ENCODE peak calls at places on chromosomes 11 and 22, in eight cellular contexts. One of them, this sample, is unnamed.

GRCh38 chr22:43079742-43080141 is 9.4 kb downstream of the TTLL1 start:
- DNase-seq in stimulated activated CD8-positive, alpha-beta memory T cell treated with anti-CD3 and anti-CD28 coated beads, Interleukin-15, amount 100 ng/mL, for 4 hours: no peak
- DNase-seq in GDM1: no peak
- DNase-seq in psoas muscle: no peak
- DNase-seq in HEK293T: no peak
- DNase-seq in SW 1271: no peak
- DNase-seq in NCI-H510A treated with DMSO at 0.1 percent for 48 hours: no peak
- DNase-seq in A549: no peak
- DNase-seq in this sample: no peak

GRCh38 chr22:21666786-21667185 is 974 bp downstream of the PPIL2 start:
- DNase-seq in A549: no peak
- DNase-seq in SW 1271: no peak
- DNase-seq in stimulated activated CD8-positive, alpha-beta memory T cell treated with anti-CD3 and anti-CD28 coated beads, Interleukin-15, amount 100 ng/mL, for 4 hours: no peak
- DNase-seq in NCI-H510A treated with DMSO at 0.1 percent for 48 hours: peak; percentile 8
- DNase-seq in psoas muscle: no peak
- DNase-seq in GDM1: no peak
- DNase-seq in HEK293T: no peak
- DNase-seq in this sample: no peak

GRCh38 chr11:3841426-3842304 is 906 bp upstream of the RHOG start:
- DNase-seq in stimulated activated CD8-positive, alpha-beta memory T cell treated with anti-CD3 and anti-CD28 coated beads, Interleukin-15, amount 100 ng/mL, for 4 hours: no peak
- DNase-seq in HEK293T: peak; percentile 78
- DNase-seq in GDM1: peak; percentile 85
- DNase-seq in A549: peak; percentile 80
- DNase-seq in NCI-H510A treated with DMSO at 0.1 percent for 48 hours: peak; percentile 66
- DNase-seq in SW 1271: peak; percentile 83
- DNase-seq in psoas muscle: peak; percentile 86
- DNase-seq in this sample: peak; percentile 68

GRCh38 chr11:43579171-43579918 is 101.2 kb upstream of the HSD17B12 start:
- DNase-seq in SW 1271: peak; percentile 57
- DNase-seq in GDM1: no peak
- DNase-seq in HEK293T: peak; percentile 66
- DNase-seq in stimulated activated CD8-positive, alpha-beta memory T cell treated with anti-CD3 and anti-CD28 coated beads, Interleukin-15, amount 100 ng/mL, for 4 hours: peak; percentile 9
- DNase-seq in A549: peak; percentile 69
- DNase-seq in psoas muscle: no peak
- DNase-seq in NCI-H510A treated with DMSO at 0.1 percent for 48 hours: peak; percentile 25
- DNase-seq in this sample: no peak

GRCh38 chr11:8649361-8649760 is 33.1 kb downstream of the TRIM66 start:
- DNase-seq in A549: no peak
- DNase-seq in SW 1271: no peak
- DNase-seq in NCI-H510A treated with DMSO at 0.1 percent for 48 hours: no peak
- DNase-seq in HEK293T: no peak
- DNase-seq in psoas muscle: no peak
- DNase-seq in stimulated activated CD8-positive, alpha-beta memory T cell treated with anti-CD3 and anti-CD28 coated beads, Interleukin-15, amount 100 ng/mL, for 4 hours: no peak
- DNase-seq in GDM1: no peak
- DNase-seq in this sample: no peak

GRCh38 chr11:90434858-90435257 is 212.0 kb upstream of the CHORDC1 start:
- DNase-seq in A549: no peak
- DNase-seq in psoas muscle: no peak
- DNase-seq in HEK293T: peak; percentile 11
- DNase-seq in stimulated activated CD8-positive, alpha-beta memory T cell treated with anti-CD3 and anti-CD28 coated beads, Interleukin-15, amount 100 ng/mL, for 4 hours: no peak
- DNase-seq in GDM1: no peak
- DNase-seq in NCI-H510A treated with DMSO at 0.1 percent for 48 hours: no peak
- DNase-seq in SW 1271: no peak
- DNase-seq in this sample: no peak

GRCh38 chr22:30057375-30057774 is 22.9 kb upstream of the HORMAD2 start:
- DNase-seq in SW 1271: no peak
- DNase-seq in psoas muscle: no peak
- DNase-seq in A549: no peak
- DNase-seq in NCI-H510A treated with DMSO at 0.1 percent for 48 hours: no peak
- DNase-seq in GDM1: no peak
- DNase-seq in stimulated activated CD8-positive, alpha-beta memory T cell treated with anti-CD3 and anti-CD28 coated beads, Interleukin-15, amount 100 ng/mL, for 4 hours: no peak
- DNase-seq in HEK293T: no peak
- DNase-seq in this sample: no peak

GRCh38 chr11:122796128-122796717 is 42.1 kb upstream of the CRTAM start:
- DNase-seq in A549: peak; percentile 26
- DNase-seq in GDM1: peak; percentile 39
- DNase-seq in SW 1271: peak; percentile 12
- DNase-seq in HEK293T: peak; percentile 73
- DNase-seq in stimulated activated CD8-positive, alpha-beta memory T cell treated with anti-CD3 and anti-CD28 coated beads, Interleukin-15, amount 100 ng/mL, for 4 hours: peak; percentile 53
- DNase-seq in psoas muscle: peak; percentile 31
- DNase-seq in NCI-H510A treated with DMSO at 0.1 percent for 48 hours: no peak
- DNase-seq in this sample: no peak

GRCh38 chr11:2548596-2548995 is 103.8 kb downstream of the KCNQ1 start:
- DNase-seq in stimulated activated CD8-positive, alpha-beta memory T cell treated with anti-CD3 and anti-CD28 coated beads, Interleukin-15, amount 100 ng/mL, for 4 hours: no peak
- DNase-seq in HEK293T: no peak
- DNase-seq in psoas muscle: no peak
- DNase-seq in GDM1: no peak
- DNase-seq in SW 1271: no peak
- DNase-seq in A549: no peak
- DNase-seq in NCI-H510A treated with DMSO at 0.1 percent for 48 hours: no peak
- DNase-seq in this sample: no peak

GRCh38 chr11:114166389-114166788 is 106.9 kb downstream of the ZBTB16 start:
- DNase-seq in SW 1271: no peak
- DNase-seq in NCI-H510A treated with DMSO at 0.1 percent for 48 hours: no peak
- DNase-seq in HEK293T: no peak
- DNase-seq in psoas muscle: no peak
- DNase-seq in A549: no peak
- DNase-seq in GDM1: no peak
- DNase-seq in stimulated activated CD8-positive, alpha-beta memory T cell treated with anti-CD3 and anti-CD28 coated beads, Interleukin-15, amount 100 ng/mL, for 4 hours: no peak
- DNase-seq in this sample: no peak

GRCh38 chr22:20424937-20425587 is 12.6 kb downstream of the SCARF2 start:
- DNase-seq in SW 1271: no peak
- DNase-seq in NCI-H510A treated with DMSO at 0.1 percent for 48 hours: no peak
- DNase-seq in HEK293T: no peak
- DNase-seq in GDM1: no peak
- DNase-seq in psoas muscle: no peak
- DNase-seq in A549: no peak
- DNase-seq in stimulated activated CD8-positive, alpha-beta memory T cell treated with anti-CD3 and anti-CD28 coated beads, Interleukin-15, amount 100 ng/mL, for 4 hours: no peak
- DNase-seq in this sample: no peak

GRCh38 chr11:46203746-46204145 is 73.7 kb upstream of the CREB3L1 start:
- DNase-seq in SW 1271: no peak
- DNase-seq in stimulated activated CD8-positive, alpha-beta memory T cell treated with anti-CD3 and anti-CD28 coated beads, Interleukin-15, amount 100 ng/mL, for 4 hours: no peak
- DNase-seq in GDM1: no peak
- DNase-seq in NCI-H510A treated with DMSO at 0.1 percent for 48 hours: no peak
- DNase-seq in psoas muscle: no peak
- DNase-seq in A549: no peak
- DNase-seq in HEK293T: no peak
- DNase-seq in this sample: no peak

GRCh38 chr11:86670179-86670578 is 2.2 kb downstream of the ME3 start:
- DNase-seq in SW 1271: no peak
- DNase-seq in stimulated activated CD8-positive, alpha-beta memory T cell treated with anti-CD3 and anti-CD28 coated beads, Interleukin-15, amount 100 ng/mL, for 4 hours: no peak
- DNase-seq in GDM1: no peak
- DNase-seq in NCI-H510A treated with DMSO at 0.1 percent for 48 hours: peak; percentile 18
- DNase-seq in psoas muscle: no peak
- DNase-seq in HEK293T: no peak
- DNase-seq in A549: no peak
- DNase-seq in this sample: no peak

GRCh38 chr11:78417175-78417887 is at the start of gene GAB2:
- DNase-seq in psoas muscle: no peak
- DNase-seq in GDM1: no peak
- DNase-seq in NCI-H510A treated with DMSO at 0.1 percent for 48 hours: peak; percentile 56
- DNase-seq in stimulated activated CD8-positive, alpha-beta memory T cell treated with anti-CD3 and anti-CD28 coated beads, Interleukin-15, amount 100 ng/mL, for 4 hours: peak; percentile 3
- DNase-seq in SW 1271: no peak
- DNase-seq in HEK293T: peak; percentile 12
- DNase-seq in A549: no peak
- DNase-seq in this sample: no peak

GRCh38 chr11:89182773-89183172 is 5.1 kb downstream of the TYR start:
- DNase-seq in psoas muscle: no peak
- DNase-seq in stimulated activated CD8-positive, alpha-beta memory T cell treated with anti-CD3 and anti-CD28 coated beads, Interleukin-15, amount 100 ng/mL, for 4 hours: no peak
- DNase-seq in SW 1271: no peak
- DNase-seq in GDM1: no peak
- DNase-seq in HEK293T: no peak
- DNase-seq in NCI-H510A treated with DMSO at 0.1 percent for 48 hours: no peak
- DNase-seq in A549: no peak
- DNase-seq in this sample: no peak

GRCh38 chr22:20741634-20742581 is 32.0 kb upstream of the SERPIND1 start:
- DNase-seq in SW 1271: peak; percentile 33
- DNase-seq in HEK293T: peak; percentile 64
- DNase-seq in A549: peak; percentile 32
- DNase-seq in NCI-H510A treated with DMSO at 0.1 percent for 48 hours: peak; percentile 50
- DNase-seq in GDM1: no peak
- DNase-seq in psoas muscle: no peak
- DNase-seq in stimulated activated CD8-positive, alpha-beta memory T cell treated with anti-CD3 and anti-CD28 coated beads, Interleukin-15, amount 100 ng/mL, for 4 hours: no peak
- DNase-seq in this sample: peak; percentile 18

GRCh38 chr22:46500201-46500600 is 37.2 kb downstream of the CELSR1 start:
- DNase-seq in GDM1: no peak
- DNase-seq in NCI-H510A treated with DMSO at 0.1 percent for 48 hours: no peak
- DNase-seq in HEK293T: peak; percentile 53
- DNase-seq in SW 1271: no peak
- DNase-seq in A549: no peak
- DNase-seq in psoas muscle: no peak
- DNase-seq in stimulated activated CD8-positive, alpha-beta memory T cell treated with anti-CD3 and anti-CD28 coated beads, Interleukin-15, amount 100 ng/mL, for 4 hours: no peak
- DNase-seq in this sample: no peak

GRCh38 chr11:69301491-69302401 is 7.8 kb downstream of the MYEOV start:
- DNase-seq in psoas muscle: peak; percentile 52
- DNase-seq in SW 1271: peak; percentile 99
- DNase-seq in A549: peak; percentile 98
- DNase-seq in NCI-H510A treated with DMSO at 0.1 percent for 48 hours: no peak
- DNase-seq in GDM1: peak; percentile 14
- DNase-seq in HEK293T: no peak
- DNase-seq in stimulated activated CD8-positive, alpha-beta memory T cell treated with anti-CD3 and anti-CD28 coated beads, Interleukin-15, amount 100 ng/mL, for 4 hours: no peak
- DNase-seq in this sample: peak; percentile 95

GRCh38 chr11:75625970-75626691 is 42.7 kb downstream of the MAP6 start:
- DNase-seq in NCI-H510A treated with DMSO at 0.1 percent for 48 hours: no peak
- DNase-seq in psoas muscle: no peak
- DNase-seq in GDM1: no peak
- DNase-seq in SW 1271: no peak
- DNase-seq in A549: peak; percentile 43
- DNase-seq in stimulated activated CD8-positive, alpha-beta memory T cell treated with anti-CD3 and anti-CD28 coated beads, Interleukin-15, amount 100 ng/mL, for 4 hours: no peak
- DNase-seq in HEK293T: peak; percentile 32
- DNase-seq in this sample: no peak

GRCh38 chr11:65645710-65646109 is 7.8 kb downstream of the SIPA1 start:
- DNase-seq in GDM1: no peak
- DNase-seq in A549: no peak
- DNase-seq in NCI-H510A treated with DMSO at 0.1 percent for 48 hours: no peak
- DNase-seq in stimulated activated CD8-positive, alpha-beta memory T cell treated with anti-CD3 and anti-CD28 coated beads, Interleukin-15, amount 100 ng/mL, for 4 hours: no peak
- DNase-seq in psoas muscle: no peak
- DNase-seq in SW 1271: peak; percentile 36
- DNase-seq in HEK293T: no peak
- DNase-seq in this sample: no peak

GRCh38 chr11:93939084-93939780 is 81.9 kb upstream of the HEPHL1 start:
- DNase-seq in A549: no peak
- DNase-seq in psoas muscle: no peak
- DNase-seq in SW 1271: no peak
- DNase-seq in NCI-H510A treated with DMSO at 0.1 percent for 48 hours: no peak
- DNase-seq in GDM1: no peak
- DNase-seq in HEK293T: no peak
- DNase-seq in stimulated activated CD8-positive, alpha-beta memory T cell treated with anti-CD3 and anti-CD28 coated beads, Interleukin-15, amount 100 ng/mL, for 4 hours: no peak
- DNase-seq in this sample: no peak

GRCh38 chr11:41955635-41956400 is 496.4 kb upstream of the LRRC4C start:
- DNase-seq in SW 1271: no peak
- DNase-seq in stimulated activated CD8-positive, alpha-beta memory T cell treated with anti-CD3 and anti-CD28 coated beads, Interleukin-15, amount 100 ng/mL, for 4 hours: no peak
- DNase-seq in NCI-H510A treated with DMSO at 0.1 percent for 48 hours: no peak
- DNase-seq in GDM1: no peak
- DNase-seq in psoas muscle: no peak
- DNase-seq in HEK293T: no peak
- DNase-seq in A549: no peak
- DNase-seq in this sample: no peak

GRCh38 chr11:19574916-19575315 is 137.7 kb upstream of the NAV2 start:
- DNase-seq in NCI-H510A treated with DMSO at 0.1 percent for 48 hours: no peak
- DNase-seq in GDM1: no peak
- DNase-seq in stimulated activated CD8-positive, alpha-beta memory T cell treated with anti-CD3 and anti-CD28 coated beads, Interleukin-15, amount 100 ng/mL, for 4 hours: no peak
- DNase-seq in SW 1271: no peak
- DNase-seq in A549: no peak
- DNase-seq in HEK293T: no peak
- DNase-seq in psoas muscle: no peak
- DNase-seq in this sample: no peak

GRCh38 chr11:114275295-114275694 is 20.9 kb upstream of the NNMT start:
- DNase-seq in stimulated activated CD8-positive, alpha-beta memory T cell treated with anti-CD3 and anti-CD28 coated beads, Interleukin-15, amount 100 ng/mL, for 4 hours: no peak
- DNase-seq in GDM1: no peak
- DNase-seq in HEK293T: no peak
- DNase-seq in SW 1271: no peak
- DNase-seq in psoas muscle: peak; percentile 67
- DNase-seq in NCI-H510A treated with DMSO at 0.1 percent for 48 hours: no peak
- DNase-seq in A549: no peak
- DNase-seq in this sample: no peak

GRCh38 chr22:35319244-35319985 is 19.7 kb downstream of the TOM1 start:
- DNase-seq in A549: no peak
- DNase-seq in GDM1: no peak
- DNase-seq in NCI-H510A treated with DMSO at 0.1 percent for 48 hours: no peak
- DNase-seq in stimulated activated CD8-positive, alpha-beta memory T cell treated with anti-CD3 and anti-CD28 coated beads, Interleukin-15, amount 100 ng/mL, for 4 hours: no peak
- DNase-seq in psoas muscle: no peak
- DNase-seq in SW 1271: no peak
- DNase-seq in HEK293T: no peak
- DNase-seq in this sample: no peak

GRCh38 chr22:17980638-17981051 is 43.7 kb downstream of the MICAL3 start:
- DNase-seq in stimulated activated CD8-positive, alpha-beta memory T cell treated with anti-CD3 and anti-CD28 coated beads, Interleukin-15, amount 100 ng/mL, for 4 hours: no peak
- DNase-seq in HEK293T: no peak
- DNase-seq in A549: no peak
- DNase-seq in SW 1271: no peak
- DNase-seq in psoas muscle: peak; percentile 32
- DNase-seq in GDM1: peak; percentile 49
- DNase-seq in NCI-H510A treated with DMSO at 0.1 percent for 48 hours: no peak
- DNase-seq in this sample: no peak

GRCh38 chr11:74842967-74843366 is 94.3 kb downstream of the RNF169 start:
- DNase-seq in HEK293T: no peak
- DNase-seq in psoas muscle: no peak
- DNase-seq in stimulated activated CD8-positive, alpha-beta memory T cell treated with anti-CD3 and anti-CD28 coated beads, Interleukin-15, amount 100 ng/mL, for 4 hours: no peak
- DNase-seq in SW 1271: no peak
- DNase-seq in NCI-H510A treated with DMSO at 0.1 percent for 48 hours: no peak
- DNase-seq in A549: no peak
- DNase-seq in GDM1: no peak
- DNase-seq in this sample: no peak

GRCh38 chr22:38698407-38699094 is 2.2 kb downstream of the JOSD1 start:
- DNase-seq in A549: no peak
- DNase-seq in NCI-H510A treated with DMSO at 0.1 percent for 48 hours: no peak
- DNase-seq in SW 1271: no peak
- DNase-seq in psoas muscle: no peak
- DNase-seq in GDM1: no peak
- DNase-seq in HEK293T: no peak
- DNase-seq in stimulated activated CD8-positive, alpha-beta memory T cell treated with anti-CD3 and anti-CD28 coated beads, Interleukin-15, amount 100 ng/mL, for 4 hours: no peak
- DNase-seq in this sample: no peak

GRCh38 chr11:133726576-133726975 is 118.7 kb downstream of the SPATA19 start:
- DNase-seq in SW 1271: no peak
- DNase-seq in HEK293T: no peak
- DNase-seq in NCI-H510A treated with DMSO at 0.1 percent for 48 hours: no peak
- DNase-seq in A549: no peak
- DNase-seq in GDM1: no peak
- DNase-seq in psoas muscle: no peak
- DNase-seq in stimulated activated CD8-positive, alpha-beta memory T cell treated with anti-CD3 and anti-CD28 coated beads, Interleukin-15, amount 100 ng/mL, for 4 hours: no peak
- DNase-seq in this sample: no peak

GRCh38 chr11:78000193-78000592 is 5.7 kb upstream of the INTS4 start:
- DNase-seq in NCI-H510A treated with DMSO at 0.1 percent for 48 hours: peak; percentile 71
- DNase-seq in GDM1: peak; percentile 20
- DNase-seq in psoas muscle: no peak
- DNase-seq in A549: peak; percentile 43
- DNase-seq in HEK293T: peak; percentile 70
- DNase-seq in SW 1271: peak; percentile 83
- DNase-seq in stimulated activated CD8-positive, alpha-beta memory T cell treated with anti-CD3 and anti-CD28 coated beads, Interleukin-15, amount 100 ng/mL, for 4 hours: peak; percentile 4
- DNase-seq in this sample: peak; percentile 68

GRCh38 chr11:119194811-119195210 is 9.5 kb downstream of the NHERF4 start:
- DNase-seq in HEK293T: no peak
- DNase-seq in NCI-H510A treated with DMSO at 0.1 percent for 48 hours: no peak
- DNase-seq in GDM1: no peak
- DNase-seq in A549: no peak
- DNase-seq in psoas muscle: no peak
- DNase-seq in stimulated activated CD8-positive, alpha-beta memory T cell treated with anti-CD3 and anti-CD28 coated beads, Interleukin-15, amount 100 ng/mL, for 4 hours: no peak
- DNase-seq in SW 1271: no peak
- DNase-seq in this sample: no peak

GRCh38 chr22:20271114-20271994 is 3.2 kb upstream of the RTN4R start:
- DNase-seq in SW 1271: no peak
- DNase-seq in A549: no peak
- DNase-seq in stimulated activated CD8-positive, alpha-beta memory T cell treated with anti-CD3 and anti-CD28 coated beads, Interleukin-15, amount 100 ng/mL, for 4 hours: no peak
- DNase-seq in psoas muscle: peak; percentile 34
- DNase-seq in NCI-H510A treated with DMSO at 0.1 percent for 48 hours: no peak
- DNase-seq in HEK293T: no peak
- DNase-seq in GDM1: no peak
- DNase-seq in this sample: no peak

GRCh38 chr11:83115551-83115950 is 41.4 kb upstream of the PCF11 start:
- DNase-seq in HEK293T: peak; percentile 12
- DNase-seq in SW 1271: no peak
- DNase-seq in psoas muscle: no peak
- DNase-seq in NCI-H510A treated with DMSO at 0.1 percent for 48 hours: peak; percentile 14
- DNase-seq in A549: no peak
- DNase-seq in GDM1: no peak
- DNase-seq in stimulated activated CD8-positive, alpha-beta memory T cell treated with anti-CD3 and anti-CD28 coated beads, Interleukin-15, amount 100 ng/mL, for 4 hours: no peak
- DNase-seq in this sample: no peak

GRCh38 chr22:50562523-50563409 is at the start of gene SYCE3:
- DNase-seq in GDM1: peak; percentile 91
- DNase-seq in SW 1271: peak; percentile 87
- DNase-seq in NCI-H510A treated with DMSO at 0.1 percent for 48 hours: peak; percentile 87
- DNase-seq in HEK293T: peak; percentile 98
- DNase-seq in stimulated activated CD8-positive, alpha-beta memory T cell treated with anti-CD3 and anti-CD28 coated beads, Interleukin-15, amount 100 ng/mL, for 4 hours: peak; percentile 94
- DNase-seq in A549: peak; percentile 73
- DNase-seq in psoas muscle: peak; percentile 95
- DNase-seq in this sample: peak; percentile 89